ENCODE peak calls at places on chromosome 1, in four cellular contexts. K, Y, M and V are unnamed samples.

GRCh38 chr1:6800728-6801127 is 15.5 kb downstream of the CAMTA1 start:
- DNase-seq in K (no peak), M (no peak), Y (no peak), V (no peak)

GRCh38 chr1:2204384-2205190 is 10.0 kb upstream of the FAAP20 start:
- DNase-seq in K (peak; percentile 57), Y (peak; percentile 100), M (no peak), V (peak; percentile 92)

GRCh38 chr1:76835203-76835602 is 32.1 kb upstream of the ST6GALNAC5 start:
- DNase-seq in Y (no peak), M (no peak), K (no peak), V (no peak)

GRCh38 chr1:43205671-43206070 is 33.5 kb downstream of the CFAP57 start:
- DNase-seq in K (no peak), M (no peak), Y (no peak), V (no peak)

GRCh38 chr1:58346076-58346435 is 200.5 kb downstream of the OMA1 start:
- DNase-seq in M (no peak), K (no peak), Y (no peak), V (no peak)

GRCh38 chr1:65208577-65208976 is 60.6 kb downstream of the AK4 start:
- DNase-seq in Y (no peak), K (peak; percentile 32), M (no peak), V (peak; percentile 57)

GRCh38 chr1:62436039-62436465 is 797 bp upstream of the USP1 start:
- DNase-seq in M (no peak), K (no peak), Y (no peak), V (no peak)

GRCh38 chr1:26626994-26627393 is 68.8 kb upstream of the ARID1A start:
- DNase-seq in M (no peak), K (no peak), Y (no peak), V (no peak)

GRCh38 chr1:24481843-24482610 is 20.6 kb upstream of the RCAN3 start:
- DNase-seq in K (no peak), Y (no peak), M (no peak), V (no peak)

DNA sequence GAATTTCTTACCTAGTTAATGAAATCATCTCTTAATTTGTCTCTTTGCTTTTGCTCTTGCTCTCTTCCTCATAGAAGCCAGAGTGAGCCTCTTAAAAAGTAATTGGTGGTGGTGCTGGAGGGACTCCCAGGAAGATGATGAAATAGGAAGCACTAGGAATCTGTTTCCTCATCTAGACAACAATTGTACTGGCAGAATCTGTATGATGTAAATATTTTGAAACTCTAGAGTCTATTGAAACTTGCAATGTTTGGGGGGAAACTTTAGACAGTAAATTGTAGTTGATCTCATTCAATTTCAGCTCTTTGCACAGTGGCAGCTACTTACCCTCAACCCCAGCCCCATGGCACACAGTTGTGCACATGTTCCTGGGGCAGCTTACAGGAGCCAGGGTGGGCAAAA is 10.6 kb downstream of the RGSL1 start:
- DNase-seq in M (no peak), K (no peak), Y (no peak), V (no peak)
- TF ChIP-seq REST in M (no peak), K (no peak), Y (no peak), V (no peak)

GRCh38 chr1:156696755-156697154 is 8.6 kb downstream of the CRABP2 start:
- DNase-seq in Y (no peak), M (no peak), K (no peak), V (no peak)

GRCh38 chr1:156700731-156701130 is 4.7 kb downstream of the CRABP2 start:
- DNase-seq in K (no peak), M (no peak), Y (no peak), V (no peak)

GRCh38 chr1:156694563-156694962 is 10.8 kb downstream of the CRABP2 start:
- DNase-seq in Y (no peak), K (no peak), M (no peak), V (peak; percentile 61)

GRCh38 chr1:156698995-156699394 is 6.4 kb downstream of the CRABP2 start:
- DNase-seq in K (no peak), M (no peak), Y (no peak), V (no peak)

GRCh38 chr1:156697481-156697880 is 7.9 kb downstream of the CRABP2 start:
- DNase-seq in M (no peak), K (no peak), Y (no peak), V (no peak)
- TF ChIP-seq CREB1 in M (no peak), K (no peak), Y (no peak), V (no peak)

GRCh38 chr1:102853701-102854187 is 254.6 kb downstream of the COL11A1 start:
- DNase-seq in K (no peak), M (no peak), Y (no peak), V (no peak)
- TF ChIP-seq REST in K (no peak), M (no peak), Y (no peak), V (no peak)

DNA sequence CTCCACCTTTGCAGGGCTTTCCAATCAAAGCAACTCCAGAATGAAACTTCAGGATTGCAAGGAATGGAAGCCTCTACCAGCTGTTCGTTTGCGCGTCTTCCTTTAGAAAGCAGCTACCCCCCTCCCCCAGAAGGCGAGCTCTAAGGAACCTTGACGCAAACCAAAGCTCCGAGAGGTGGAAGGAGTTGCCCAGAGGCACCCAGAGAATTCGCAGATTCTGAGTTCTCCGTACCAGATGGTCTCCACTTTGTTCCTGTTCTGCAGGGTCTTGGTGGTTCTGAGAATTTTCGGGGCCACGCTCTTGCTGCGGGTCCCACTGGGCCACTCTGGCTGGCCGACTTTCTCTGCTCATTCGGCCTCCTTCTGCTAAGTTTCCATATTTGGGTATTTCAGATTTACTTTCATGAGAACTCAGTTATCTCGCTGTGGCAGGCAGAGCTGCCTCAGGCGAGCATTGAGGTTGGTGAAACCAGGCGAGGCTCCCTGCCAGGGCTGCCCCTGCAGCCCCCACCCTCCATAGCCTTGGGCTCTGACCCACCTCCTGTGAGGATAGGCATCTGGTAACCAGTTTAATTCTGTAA is 798 bp downstream of the TRAF5 start:
- DNase-seq in M (no peak), K (no peak), Y (no peak), V (peak; percentile 79)
- TF ChIP-seq CREB1 in M (no peak), K (no peak), Y (no peak), V (no peak)

GRCh38 chr1:8708259-8708658 is 109.2 kb downstream of the RERE start:
- DNase-seq in K (no peak), M (no peak), Y (no peak), V (no peak)

GRCh38 chr1:8711161-8711560 is 106.3 kb downstream of the RERE start:
- DNase-seq in Y (no peak), M (no peak), K (no peak), V (no peak)

GRCh38 chr1:8716238-8716637 is 101.2 kb downstream of the RERE start:
- DNase-seq in Y (no peak), M (no peak), K (no peak), V (no peak)

GRCh38 chr1:8711873-8712412 is 105.5 kb downstream of the RERE start:
- DNase-seq in M (no peak), Y (no peak), K (peak; percentile 91), V (no peak)

DNA sequence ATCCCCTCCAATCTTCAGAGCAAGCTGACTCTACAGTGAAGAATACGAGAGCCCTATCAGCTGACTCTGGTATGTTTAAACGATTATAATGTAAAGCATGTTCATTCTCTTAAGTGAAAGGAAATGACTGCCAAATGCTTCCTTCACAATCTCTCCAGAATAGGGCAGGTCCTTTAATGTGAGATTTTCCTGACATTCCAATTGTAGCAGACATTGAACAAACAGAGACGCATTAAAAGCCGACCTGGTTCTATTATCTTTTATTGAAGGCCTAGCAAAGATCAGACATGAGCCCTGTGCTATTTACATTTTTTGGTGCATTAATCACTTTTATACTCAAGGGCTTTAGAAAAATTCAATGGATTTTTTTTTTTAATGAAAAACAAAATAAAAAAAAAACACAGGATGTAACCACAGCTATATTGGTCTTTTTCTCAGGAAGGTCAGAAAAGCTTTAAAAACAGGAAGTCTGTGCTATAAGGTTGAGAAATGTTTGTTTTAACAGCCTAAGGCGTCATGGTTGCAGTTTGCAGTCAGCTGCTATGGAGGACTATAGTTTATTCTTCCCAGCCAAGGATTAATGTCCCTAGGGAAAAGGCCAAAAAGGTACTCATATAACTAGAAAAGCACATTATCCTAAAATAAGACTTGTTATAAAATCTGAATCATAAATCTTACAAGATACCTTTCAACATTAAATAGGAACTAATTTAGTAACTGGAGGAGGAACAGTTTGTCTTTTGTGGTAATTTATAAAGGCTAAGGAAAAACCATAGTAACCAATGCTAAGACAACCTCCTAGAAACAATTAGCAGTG is 104.8 kb downstream of the RERE start:
- DNase-seq in K (peak; percentile 87), M (no peak), Y (peak; percentile 35), V (peak; percentile 82)
- TF ChIP-seq REST in K (no peak), M (no peak), Y (no peak), V (no peak)

DNA sequence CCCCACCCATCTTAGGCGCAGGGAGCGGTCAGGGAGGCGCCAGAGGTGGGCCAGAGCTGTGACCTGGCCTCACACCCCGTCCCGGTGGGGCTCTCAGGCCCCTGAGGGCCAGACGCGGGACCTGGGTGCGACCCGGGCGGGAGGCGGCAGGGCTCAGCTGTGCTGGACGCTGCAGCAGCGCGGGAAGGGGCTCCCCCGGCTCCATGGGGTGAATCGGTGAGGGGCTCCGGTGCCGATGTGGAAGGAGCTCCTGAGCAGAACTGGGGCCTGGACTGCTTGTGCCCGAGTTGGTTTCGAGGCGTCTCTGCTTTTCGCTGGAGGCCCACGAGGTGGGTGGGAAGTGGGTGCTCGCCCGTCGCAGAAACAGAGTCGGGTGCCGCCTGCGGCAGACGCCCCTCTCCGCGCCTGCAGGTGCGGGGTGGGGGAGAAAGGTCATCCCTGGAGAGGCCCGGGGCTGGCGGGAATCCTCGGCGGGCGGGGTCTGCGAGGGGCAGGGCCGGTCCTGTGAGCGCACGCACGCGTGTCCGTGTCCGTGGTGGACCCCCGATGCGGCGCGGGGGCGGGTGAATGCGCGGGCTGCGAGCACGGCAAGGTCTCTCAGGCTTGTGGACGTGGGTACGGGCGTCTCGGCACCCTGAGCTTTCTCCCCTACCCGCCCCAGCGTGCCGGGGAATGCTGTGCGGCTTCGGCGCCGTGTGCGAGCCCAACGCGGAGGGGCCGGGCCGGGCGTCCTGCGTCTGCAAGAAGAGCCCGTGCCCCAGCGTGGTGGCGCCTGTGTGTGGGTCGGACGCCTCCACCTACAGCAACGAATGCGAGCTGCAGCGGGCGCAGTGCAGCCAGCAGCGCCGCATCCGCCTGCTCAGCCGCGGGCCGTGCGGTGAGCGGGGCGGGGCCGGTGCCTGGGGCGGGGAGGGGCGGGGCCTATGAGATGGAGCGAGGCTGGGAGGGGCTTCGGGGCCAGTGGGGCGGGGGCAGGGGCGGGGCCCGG is 20.4 kb downstream of the AGRN start:
- DNase-seq in M (no peak), Y (peak; percentile 99), K (no peak), V (peak; percentile 93)
- TF ChIP-seq CREB1 in M (no peak), Y (peak; percentile 13), K (no peak), V (peak; percentile 9)

GRCh38 chr1:155000725-155001437 is 1.7 kb upstream of the ZBTB7B start:
- DNase-seq in K (peak; percentile 93), M (peak; percentile 41), Y (peak; percentile 90), V (peak; percentile 98)
- TF ChIP-seq REST in K (no peak), M (no peak), Y (no peak), V (no peak)

GRCh38 chr1:193368302-193368701 is 181.9 kb upstream of the B3GALT2 start:
- DNase-seq in M (no peak), K (no peak), Y (no peak), V (no peak)
- TF ChIP-seq CREB1 in M (no peak), K (no peak), Y (no peak), V (no peak)